ENCODE peak calls at places on chromosome 9, in five cellular contexts. One of them, this sample, is unnamed.

GRCh38 chr9:105093685-105094084 is 150.8 kb upstream of the SLC44A1 start:
- DNase-seq in EL: no peak
- DNase-seq in HS-5: no peak
- DNase-seq in prostate gland: no peak
- DNase-seq in brain microvascular endothelial cell: no peak
- DNase-seq in this sample: no peak

GRCh38 chr9:129582865-129583264 is 38.0 kb downstream of the C9orf50 start:
- DNase-seq in EL: no peak
- DNase-seq in HS-5: no peak
- DNase-seq in prostate gland: no peak
- DNase-seq in brain microvascular endothelial cell: no peak
- DNase-seq in this sample: no peak

GRCh38 chr9:109906766-109907382 is 126.9 kb downstream of the PALM2AKAP2 start:
- DNase-seq in EL: peak
- DNase-seq in HS-5: no peak
- DNase-seq in prostate gland: no peak
- DNase-seq in brain microvascular endothelial cell: peak
- DNase-seq in this sample: no peak

GRCh38 chr9:112021742-112022141 is 125.1 kb downstream of the UGCG start:
- DNase-seq in EL: no peak
- DNase-seq in HS-5: no peak
- DNase-seq in prostate gland: no peak
- DNase-seq in brain microvascular endothelial cell: no peak
- DNase-seq in this sample: no peak

GRCh38 chr9:33331411-33331891 is 41.1 kb downstream of the NFX1 start:
- DNase-seq in EL: no peak
- DNase-seq in HS-5: no peak
- DNase-seq in prostate gland: no peak
- DNase-seq in brain microvascular endothelial cell: no peak
- DNase-seq in this sample: no peak

GRCh38 chr9:134144801-134145200 is 8.9 kb downstream of the WDR5 start:
- DNase-seq in EL: no peak
- DNase-seq in HS-5: no peak
- DNase-seq in prostate gland: no peak
- DNase-seq in brain microvascular endothelial cell: no peak
- DNase-seq in this sample: no peak

GRCh38 chr9:880725-881124 is 39.2 kb downstream of the DMRT1 start:
- DNase-seq in EL: no peak
- DNase-seq in HS-5: no peak
- DNase-seq in prostate gland: no peak
- DNase-seq in brain microvascular endothelial cell: no peak
- DNase-seq in this sample: no peak

GRCh38 chr9:88355166-88355565 is 33.1 kb upstream of the SPIN1 start:
- DNase-seq in EL: peak
- DNase-seq in HS-5: peak
- DNase-seq in prostate gland: no peak
- DNase-seq in brain microvascular endothelial cell: peak
- DNase-seq in this sample: no peak

GRCh38 chr9:22357016-22357415 is 89.6 kb upstream of the DMRTA1 start:
- DNase-seq in EL: no peak
- DNase-seq in HS-5: no peak
- DNase-seq in prostate gland: no peak
- DNase-seq in brain microvascular endothelial cell: no peak
- DNase-seq in this sample: no peak

GRCh38 chr9:1008256-1008655 is 31.8 kb downstream of the DMRT3 start:
- DNase-seq in EL: no peak
- DNase-seq in HS-5: no peak
- DNase-seq in prostate gland: no peak
- DNase-seq in brain microvascular endothelial cell: no peak
- DNase-seq in this sample: no peak

GRCh38 chr9:22342489-22343217 is 104.0 kb upstream of the DMRTA1 start:
- DNase-seq in EL: peak
- DNase-seq in HS-5: peak
- DNase-seq in prostate gland: no peak
- DNase-seq in brain microvascular endothelial cell: peak
- DNase-seq in this sample: no peak

GRCh38 chr9:121050128-121050988 is at the start of gene C5:
- DNase-seq in EL: no peak
- DNase-seq in HS-5: no peak
- DNase-seq in prostate gland: no peak
- DNase-seq in brain microvascular endothelial cell: no peak
- DNase-seq in this sample: no peak

GRCh38 chr9:134434896-134435506 is 108.7 kb downstream of the RXRA start:
- DNase-seq in EL: peak
- DNase-seq in HS-5: peak
- DNase-seq in prostate gland: peak
- DNase-seq in brain microvascular endothelial cell: peak
- DNase-seq in this sample: peak

GRCh38 chr9:33446507-33447403 is 638 bp downstream of the AQP3 start:
- DNase-seq in EL: peak
- DNase-seq in HS-5: no peak
- DNase-seq in prostate gland: peak
- DNase-seq in brain microvascular endothelial cell: peak
- DNase-seq in this sample: peak

GRCh38 chr9:114611516-114612271 is 603 bp downstream of the TMEM268 start:
- DNase-seq in EL: peak
- DNase-seq in HS-5: no peak
- DNase-seq in prostate gland: peak
- DNase-seq in brain microvascular endothelial cell: peak
- DNase-seq in this sample: peak

GRCh38 chr9:70412678-70413426 is 1.6 kb downstream of the KLF9 start:
- DNase-seq in EL: peak
- DNase-seq in HS-5: peak
- DNase-seq in prostate gland: peak
- DNase-seq in brain microvascular endothelial cell: peak
- DNase-seq in this sample: peak

GRCh38 chr9:6355728-6356127 is 27.6 kb downstream of the TPD52L3 start:
- DNase-seq in EL: peak
- DNase-seq in HS-5: peak
- DNase-seq in prostate gland: no peak
- DNase-seq in brain microvascular endothelial cell: peak
- DNase-seq in this sample: no peak

GRCh38 chr9:92224177-92224576 is 69.3 kb downstream of the IARS1 start:
- DNase-seq in EL: no peak
- DNase-seq in HS-5: no peak
- DNase-seq in prostate gland: no peak
- DNase-seq in brain microvascular endothelial cell: no peak
- DNase-seq in this sample: no peak

GRCh38 chr9:69319324-69320040 is 5.5 kb upstream of the ENTREP1 start:
- DNase-seq in EL: no peak
- DNase-seq in HS-5: no peak
- DNase-seq in prostate gland: no peak
- DNase-seq in brain microvascular endothelial cell: no peak
- DNase-seq in this sample: no peak

GRCh38 chr9:135290086-135290485 is 189.5 kb upstream of the PPP1R26 start:
- DNase-seq in EL: no peak
- DNase-seq in HS-5: no peak
- DNase-seq in prostate gland: no peak
- DNase-seq in brain microvascular endothelial cell: no peak
- DNase-seq in this sample: no peak

GRCh38 chr9:840343-840742 is 1.2 kb upstream of the DMRT1 start:
- DNase-seq in EL: no peak
- DNase-seq in HS-5: no peak
- DNase-seq in prostate gland: no peak
- DNase-seq in brain microvascular endothelial cell: no peak
- DNase-seq in this sample: no peak

GRCh38 chr9:107387401-107387800 is 102.2 kb downstream of the KLF4 start:
- DNase-seq in EL: no peak
- DNase-seq in HS-5: no peak
- DNase-seq in prostate gland: peak
- DNase-seq in brain microvascular endothelial cell: no peak
- DNase-seq in this sample: no peak

GRCh38 chr9:79221084-79221483 is 350.7 kb upstream of the TLE4 start:
- DNase-seq in EL: peak
- DNase-seq in HS-5: peak
- DNase-seq in prostate gland: no peak
- DNase-seq in brain microvascular endothelial cell: peak
- DNase-seq in this sample: no peak

GRCh38 chr9:1235650-1236401 is 185.7 kb downstream of the DMRT2 start:
- DNase-seq in EL: no peak
- DNase-seq in HS-5: no peak
- DNase-seq in prostate gland: no peak
- DNase-seq in brain microvascular endothelial cell: no peak
- DNase-seq in this sample: no peak

GRCh38 chr9:27785714-27786100 is 212.4 kb upstream of the C9orf72 start:
- DNase-seq in EL: no peak
- DNase-seq in HS-5: peak
- DNase-seq in prostate gland: no peak
- DNase-seq in brain microvascular endothelial cell: peak
- DNase-seq in this sample: no peak

GRCh38 chr9:78906356-78906755 is 609.4 kb downstream of the PSAT1 start:
- DNase-seq in EL: no peak
- DNase-seq in HS-5: no peak
- DNase-seq in prostate gland: no peak
- DNase-seq in brain microvascular endothelial cell: no peak
- DNase-seq in this sample: no peak

GRCh38 chr9:130858734-130859705 is 24.0 kb downstream of the ABL1 start:
- DNase-seq in EL: no peak
- DNase-seq in HS-5: no peak
- DNase-seq in prostate gland: no peak
- DNase-seq in brain microvascular endothelial cell: no peak
- DNase-seq in this sample: no peak

GRCh38 chr9:99822596-99823391 is 1.1 kb downstream of the NR4A3 start:
- DNase-seq in EL: peak
- DNase-seq in HS-5: peak
- DNase-seq in prostate gland: peak
- DNase-seq in brain microvascular endothelial cell: peak
- DNase-seq in this sample: peak

GRCh38 chr9:134407123-134407779 is 81.0 kb downstream of the RXRA start:
- DNase-seq in EL: peak
- DNase-seq in HS-5: peak
- DNase-seq in prostate gland: peak
- DNase-seq in brain microvascular endothelial cell: peak
- DNase-seq in this sample: peak

GRCh38 chr9:136220017-136220729 is 15.2 kb upstream of the LHX3 start:
- DNase-seq in EL: peak
- DNase-seq in HS-5: no peak
- DNase-seq in prostate gland: no peak
- DNase-seq in brain microvascular endothelial cell: peak
- DNase-seq in this sample: no peak

GRCh38 chr9:93091453-93092081 is 4.5 kb upstream of the CARD19 start:
- DNase-seq in EL: peak
- DNase-seq in HS-5: peak
- DNase-seq in prostate gland: no peak
- DNase-seq in brain microvascular endothelial cell: peak
- DNase-seq in this sample: peak

GRCh38 chr9:136795027-136795402 is 1.1 kb upstream of the CCDC183 start:
- DNase-seq in EL: no peak
- DNase-seq in HS-5: no peak
- DNase-seq in prostate gland: no peak
- DNase-seq in brain microvascular endothelial cell: no peak
- DNase-seq in this sample: no peak

This sample was measured in ureter.